ENCODE peak calls at places on chromosomes 4 and X, in nine cellular contexts. K, C, A, T, U, D, E, B and W are unnamed samples.

GRCh38 chr4:43782391-43782790 is 666.2 kb downstream of the KCTD8 start:
- DNase-seq in K (no peak), C (no peak), A (no peak), T (no peak), U (no peak), D (no peak), E (no peak), B (no peak), W (no peak)

GRCh38 chr4:37873383-37873782 is 17.5 kb upstream of the TBC1D1 start:
- DNase-seq in K (no peak), C (no peak), A (peak; percentile 73), T (no peak), U (no peak), D (no peak), E (no peak), B (no peak), W (no peak)

GRCh38 chr4:101597204-101597603 is 193.3 kb upstream of the BANK1 start:
- DNase-seq in K (no peak), C (no peak), A (no peak), T (no peak), U (no peak), D (peak; percentile 9), E (no peak), B (no peak), W (no peak)

GRCh38 chr4:87029356-87029755 is 94.5 kb downstream of the AFF1 start:
- DNase-seq in K (peak; percentile 62), C (no peak), A (no peak), T (no peak), U (no peak), D (no peak), E (no peak), B (no peak), W (no peak)

GRCh38 chr4:73895201-73896177 is 26.3 kb downstream of the CXCL1 start:
- DNase-seq in K (no peak), C (peak; percentile 24), A (no peak), T (no peak), U (no peak), D (no peak), E (no peak), B (no peak), W (no peak)

GRCh38 chr4:143438710-143439109 is 74.8 kb upstream of the SMARCA5 start:
- DNase-seq in K (no peak), C (no peak), A (no peak), T (no peak), U (no peak), D (no peak), E (no peak), B (no peak), W (no peak)

GRCh38 chrX:124217289-124218251 is 114.9 kb upstream of the TEX13D start:
- DNase-seq in K (no peak), C (no peak), A (peak; percentile 83), T (no peak), U (no peak), D (peak; percentile 58), E (no peak), B (no peak), W (peak; percentile 35)

GRCh38 chr4:184262901-184263300 is 45.2 kb upstream of the ENPP6 start:
- DNase-seq in K (no peak), C (no peak), A (peak; percentile 72), T (no peak), U (no peak), D (no peak), E (no peak), B (no peak), W (no peak)

GRCh38 chr4:71130827-71131603 is 137.6 kb downstream of the DCK start:
- DNase-seq in K (no peak), C (no peak), A (no peak), T (no peak), U (no peak), D (no peak), E (no peak), B (no peak), W (no peak)

GRCh38 chr4:41418444-41418843 is 119.5 kb upstream of the LIMCH1 start:
- DNase-seq in K (peak; percentile 78), C (no peak), A (peak; percentile 37), T (peak; percentile 84), U (no peak), D (no peak), E (no peak), B (peak; percentile 82), W (no peak)

GRCh38 chr4:92305878-92306520 is 2.2 kb downstream of the GRID2 start:
- DNase-seq in K (no peak), C (no peak), A (no peak), T (no peak), U (no peak), D (no peak), E (no peak), B (no peak), W (no peak)

GRCh38 chr4:150569384-150569987 is 12.5 kb upstream of the MAB21L2 start:
- DNase-seq in K (no peak), C (no peak), A (peak; percentile 37), T (no peak), U (no peak), D (no peak), E (no peak), B (no peak), W (no peak)

DNA sequence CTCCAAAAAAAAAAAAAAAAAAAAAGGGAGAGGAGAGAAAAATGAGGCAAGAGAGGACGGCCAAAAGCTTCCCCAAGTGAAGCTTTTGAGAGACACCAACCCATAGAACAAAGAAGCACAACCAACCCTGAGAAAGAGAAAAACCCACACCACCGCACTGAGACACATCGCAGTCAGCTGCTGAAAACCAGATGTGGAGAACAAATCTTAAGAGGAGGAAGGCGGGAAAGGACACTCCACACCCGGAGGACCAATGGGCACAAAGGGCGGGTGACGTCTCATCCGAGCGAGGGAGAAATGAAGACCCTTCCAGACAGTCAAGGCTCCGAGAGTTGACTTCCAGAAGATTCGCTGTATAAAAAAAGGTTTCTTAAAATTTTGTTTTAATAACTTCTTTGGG is 112.1 kb downstream of the AFAP1 start:
- DNase-seq in K (no peak), C (no peak), A (no peak), T (no peak), U (no peak), D (no peak), E (no peak), B (no peak), W (no peak)
- H3K4me1 ChIP-seq in K (peaks cover 35% of the 10 kb centered on the region), C (peaks cover 26% of the 10 kb centered on the region), A (peaks cover 22% of the 10 kb centered on the region), T (peaks cover 45% of the 10 kb centered on the region), U (peaks cover 4% of the 10 kb centered on the region), D (no peaks in the 10 kb centered on the region), E (peaks cover 7% of the 10 kb centered on the region), B (peaks cover 69% of the 10 kb centered on the region), W (peaks cover 30% of the 10 kb centered on the region)

GRCh38 chr4:3232001-3232400 is 17.0 kb upstream of the MSANTD1 start:
- DNase-seq in K (no peak), C (no peak), A (no peak), T (no peak), U (no peak), D (no peak), E (no peak), B (no peak), W (no peak)

GRCh38 chr4:3232871-3233271 is 16.1 kb upstream of the MSANTD1 start:
- DNase-seq in K (no peak), C (no peak), A (no peak), T (no peak), U (no peak), D (no peak), E (no peak), B (no peak), W (no peak)

GRCh38 chr4:3235030-3235345 is 14.0 kb upstream of the MSANTD1 start:
- DNase-seq in K (no peak), C (no peak), A (no peak), T (no peak), U (no peak), D (no peak), E (no peak), B (no peak), W (no peak)

GRCh38 chr4:3234171-3235029 is 14.6 kb upstream of the MSANTD1 start:
- DNase-seq in K (no peak), C (no peak), A (no peak), T (no peak), U (no peak), D (no peak), E (no peak), B (no peak), W (no peak)

GRCh38 chr4:3233391-3234071 is 15.4 kb upstream of the MSANTD1 start:
- DNase-seq in K (no peak), C (no peak), A (no peak), T (no peak), U (no peak), D (no peak), E (no peak), B (no peak), W (no peak)
- H3K36me3 ChIP-seq in K (peaks cover 53% of the 10 kb centered on the region), C (peaks cover 11% of the 10 kb centered on the region), A (peaks cover 8% of the 10 kb centered on the region), T (peaks cover 98% of the 10 kb centered on the region), U (peaks cover 14% of the 10 kb centered on the region), D (peaks cover 67% of the 10 kb centered on the region), E (peaks cover 19% of the 10 kb centered on the region), B (peaks cover 95% of the 10 kb centered on the region), W (peaks cover 49% of the 10 kb centered on the region)

DNA sequence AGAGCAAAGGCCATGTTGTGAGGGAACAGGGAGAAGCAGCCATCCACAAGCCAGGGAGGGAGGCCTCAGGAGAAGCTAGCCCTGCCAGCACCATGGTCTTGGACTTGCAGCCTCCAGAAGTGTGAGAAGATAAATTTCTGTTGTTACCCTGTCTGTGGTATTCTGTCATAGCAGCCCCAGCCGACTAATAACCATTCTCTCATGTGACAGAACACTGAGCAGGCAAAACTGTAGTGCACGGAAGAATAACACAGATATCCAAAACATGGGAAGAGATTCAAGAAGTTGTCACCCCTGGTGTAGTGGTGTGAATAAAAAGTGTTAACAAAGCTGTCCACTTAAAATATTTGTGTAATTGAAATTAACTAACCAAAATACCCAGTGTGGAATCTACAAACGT is 265.0 kb downstream of the ARHGAP10 start:
- DNase-seq in K (no peak), C (no peak), A (no peak), T (no peak), U (no peak), D (no peak), E (no peak), B (no peak), W (no peak)
- TF ChIP-seq CTCF in K (no peak), C (no peak), A (no peak), T (no peak), U (no peak), D (no peak), E (no peak), B (peak; percentile 35), W (no peak)

GRCh38 chrX:153932220-153932915 is 2.5 kb downstream of the NAA10 start:
- DNase-seq in K (no peak), C (no peak), A (no peak), T (no peak), U (no peak), D (no peak), E (no peak), B (no peak), W (no peak)
- H3K4me1 ChIP-seq in K (peaks cover 30% of the 10 kb centered on the region), C (peaks cover 10% of the 10 kb centered on the region), A (no peaks in the 10 kb centered on the region), T (peaks cover 9% of the 10 kb centered on the region), U (no peaks in the 10 kb centered on the region), D (peaks cover 22% of the 10 kb centered on the region), E (peaks cover 14% of the 10 kb centered on the region), B (peaks cover 41% of the 10 kb centered on the region), W (no peaks in the 10 kb centered on the region)